ENCODE peak calls at places on chromosomes 7 and 10, in five cellular contexts. One of them, this sample, is unnamed.

GRCh38 chr7:111274882-111275281 is 184.0 kb downstream of the LRRN3 start:
- DNase-seq in HCT116: no peak
- DNase-seq in OCI-LY7: no peak
- DNase-seq in GM23338: no peak
- DNase-seq in PC-3: peak; percentile 3
- DNase-seq in this sample: peak; percentile 17

GRCh38 chr7:33762153-33762902 is 143.0 kb upstream of the BMPER start:
- DNase-seq in HCT116: no peak
- DNase-seq in OCI-LY7: no peak
- DNase-seq in GM23338: no peak
- DNase-seq in PC-3: no peak
- DNase-seq in this sample: no peak

GRCh38 chr7:127870231-127870907 is 160.9 kb downstream of the LRRC4 start:
- DNase-seq in HCT116: no peak
- DNase-seq in OCI-LY7: peak; percentile 48
- DNase-seq in GM23338: no peak
- DNase-seq in PC-3: no peak
- DNase-seq in this sample: no peak

GRCh38 chr10:110634527-110635209 is 9.5 kb upstream of the RBM20 start:
- DNase-seq in HCT116: no peak
- DNase-seq in OCI-LY7: no peak
- DNase-seq in GM23338: no peak
- DNase-seq in PC-3: peak; percentile 34
- DNase-seq in this sample: no peak

GRCh38 chr7:115782716-115783460 is 247.7 kb downstream of the TFEC start:
- DNase-seq in HCT116: no peak
- DNase-seq in OCI-LY7: no peak
- DNase-seq in GM23338: no peak
- DNase-seq in PC-3: no peak
- DNase-seq in this sample: peak; percentile 38

GRCh38 chr10:79348640-79348988 is 1.3 kb downstream of the PPIF start:
- DNase-seq in HCT116: no peak
- DNase-seq in OCI-LY7: no peak
- DNase-seq in GM23338: no peak
- DNase-seq in PC-3: no peak
- DNase-seq in this sample: peak; percentile 35

GRCh38 chr10:111077715-111078504 is 1.1 kb downstream of the ADRA2A start:
- DNase-seq in HCT116: no peak
- DNase-seq in OCI-LY7: no peak
- DNase-seq in GM23338: peak; percentile 47
- DNase-seq in PC-3: no peak
- DNase-seq in this sample: peak; percentile 62

GRCh38 chr10:63554666-63555065 is 33.5 kb downstream of the REEP3 start:
- DNase-seq in HCT116: peak; percentile 26
- DNase-seq in OCI-LY7: peak; percentile 12
- DNase-seq in GM23338: no peak
- DNase-seq in PC-3: peak; percentile 89
- DNase-seq in this sample: peak; percentile 85

GRCh38 chr7:130938661-130939060 is 204.7 kb upstream of the KLF14 start:
- DNase-seq in HCT116: no peak
- DNase-seq in OCI-LY7: no peak
- DNase-seq in GM23338: no peak
- DNase-seq in PC-3: no peak
- DNase-seq in this sample: peak; percentile 67

GRCh38 chr10:23433710-23434109 is 5.2 kb upstream of the OTUD1 start:
- DNase-seq in HCT116: no peak
- DNase-seq in OCI-LY7: no peak
- DNase-seq in GM23338: no peak
- DNase-seq in PC-3: no peak
- DNase-seq in this sample: no peak

GRCh38 chr10:95788830-95789229 is 32.9 kb downstream of the ENTPD1 start:
- DNase-seq in HCT116: no peak
- DNase-seq in OCI-LY7: no peak
- DNase-seq in GM23338: no peak
- DNase-seq in PC-3: no peak
- DNase-seq in this sample: peak; percentile 65

GRCh38 chr10:26741368-26741767 is 43.9 kb downstream of the PDSS1 start:
- DNase-seq in HCT116: no peak
- DNase-seq in OCI-LY7: peak; percentile 19
- DNase-seq in GM23338: no peak
- DNase-seq in PC-3: no peak
- DNase-seq in this sample: no peak

GRCh38 chr10:42801135-42801534 is 18.5 kb downstream of the BMS1 start:
- DNase-seq in HCT116: no peak
- DNase-seq in OCI-LY7: no peak
- DNase-seq in GM23338: no peak
- DNase-seq in PC-3: no peak
- DNase-seq in this sample: peak; percentile 58

GRCh38 chr7:20310963-20311742 is 19.5 kb upstream of the ITGB8 start:
- DNase-seq in HCT116: peak; percentile 38
- DNase-seq in OCI-LY7: peak; percentile 46
- DNase-seq in GM23338: peak; percentile 42
- DNase-seq in PC-3: peak; percentile 81
- DNase-seq in this sample: peak; percentile 66

GRCh38 chr10:3867454-3868273 is 82.7 kb upstream of the KLF6 start:
- DNase-seq in HCT116: no peak
- DNase-seq in OCI-LY7: no peak
- DNase-seq in GM23338: no peak
- DNase-seq in PC-3: peak; percentile 34
- DNase-seq in this sample: peak; percentile 26

GRCh38 chr10:28432210-28432676 is 100.7 kb upstream of the WAC start:
- DNase-seq in HCT116: peak; percentile 70
- DNase-seq in OCI-LY7: peak; percentile 54
- DNase-seq in GM23338: peak; percentile 90
- DNase-seq in PC-3: peak; percentile 64
- DNase-seq in this sample: peak; percentile 83

GRCh38 chr7:151795168-151795754 is 81.7 kb downstream of the PRKAG2 start:
- DNase-seq in HCT116: no peak
- DNase-seq in OCI-LY7: no peak
- DNase-seq in GM23338: no peak
- DNase-seq in PC-3: peak; percentile 34
- DNase-seq in this sample: no peak

GRCh38 chr10:51325649-51326048 is 251.4 kb downstream of the PRKG1 start:
- DNase-seq in HCT116: no peak
- DNase-seq in OCI-LY7: no peak
- DNase-seq in GM23338: peak; percentile 7
- DNase-seq in PC-3: no peak
- DNase-seq in this sample: no peak

GRCh38 chr10:124105594-124105993 is 12.2 kb upstream of the CHST15 start:
- DNase-seq in HCT116: no peak
- DNase-seq in OCI-LY7: peak; percentile 71
- DNase-seq in GM23338: no peak
- DNase-seq in PC-3: peak; percentile 33
- DNase-seq in this sample: no peak

GRCh38 chr7:146700015-146700560 is 583.5 kb downstream of the CNTNAP2 start:
- DNase-seq in HCT116: no peak
- DNase-seq in OCI-LY7: no peak
- DNase-seq in GM23338: no peak
- DNase-seq in PC-3: peak; percentile 60
- DNase-seq in this sample: no peak

GRCh38 chr7:105352018-105352612 is 36.6 kb downstream of the SRPK2 start:
- DNase-seq in HCT116: no peak
- DNase-seq in OCI-LY7: peak; percentile 72
- DNase-seq in GM23338: no peak
- DNase-seq in PC-3: peak; percentile 12
- DNase-seq in this sample: peak; percentile 93

GRCh38 chr10:24617771-24618396 is 105.8 kb downstream of the ARHGAP21 start:
- DNase-seq in HCT116: peak; percentile 45
- DNase-seq in OCI-LY7: peak; percentile 47
- DNase-seq in GM23338: peak; percentile 90
- DNase-seq in PC-3: peak; percentile 51
- DNase-seq in this sample: peak; percentile 69

GRCh38 chr10:124557167-124557566 is 95.5 kb downstream of the LHPP start:
- DNase-seq in HCT116: no peak
- DNase-seq in OCI-LY7: no peak
- DNase-seq in GM23338: no peak
- DNase-seq in PC-3: no peak
- DNase-seq in this sample: no peak

GRCh38 chr7:133539016-133539415 is 286.1 kb downstream of the EXOC4 start:
- DNase-seq in HCT116: no peak
- DNase-seq in OCI-LY7: no peak
- DNase-seq in GM23338: no peak
- DNase-seq in PC-3: no peak
- DNase-seq in this sample: peak; percentile 49

GRCh38 chr7:21370283-21370982 is 57.5 kb upstream of the SP4 start:
- DNase-seq in HCT116: no peak
- DNase-seq in OCI-LY7: no peak
- DNase-seq in GM23338: peak; percentile 28
- DNase-seq in PC-3: no peak
- DNase-seq in this sample: no peak

GRCh38 chr10:72228318-72228751 is 12.3 kb upstream of the ASCC1 start:
- DNase-seq in HCT116: no peak
- DNase-seq in OCI-LY7: no peak
- DNase-seq in GM23338: no peak
- DNase-seq in PC-3: no peak
- DNase-seq in this sample: no peak

GRCh38 chr7:17554341-17555015 is 256.0 kb downstream of the AHR start:
- DNase-seq in HCT116: no peak
- DNase-seq in OCI-LY7: no peak
- DNase-seq in GM23338: no peak
- DNase-seq in PC-3: no peak
- DNase-seq in this sample: no peak

GRCh38 chr7:96636979-96637378 is 72.7 kb downstream of the SEM1 start:
- DNase-seq in HCT116: no peak
- DNase-seq in OCI-LY7: no peak
- DNase-seq in GM23338: no peak
- DNase-seq in PC-3: no peak
- DNase-seq in this sample: no peak

GRCh38 chr7:34991938-34992840 is 45.1 kb downstream of the DPY19L1 start:
- DNase-seq in HCT116: peak; percentile 39
- DNase-seq in OCI-LY7: no peak
- DNase-seq in GM23338: no peak
- DNase-seq in PC-3: peak; percentile 75
- DNase-seq in this sample: peak; percentile 69

GRCh38 chr10:71211053-71211452 is 1.3 kb upstream of the UNC5B start:
- DNase-seq in HCT116: no peak
- DNase-seq in OCI-LY7: no peak
- DNase-seq in GM23338: no peak
- DNase-seq in PC-3: no peak
- DNase-seq in this sample: no peak

GRCh38 chr10:120156614-120157274 is 264.2 kb downstream of the SEC23IP start:
- DNase-seq in HCT116: no peak
- DNase-seq in OCI-LY7: no peak
- DNase-seq in GM23338: no peak
- DNase-seq in PC-3: no peak
- DNase-seq in this sample: no peak

GRCh38 chr7:46776790-46777189 is 805.1 kb downstream of the TNS3 start:
- DNase-seq in HCT116: no peak
- DNase-seq in OCI-LY7: peak; percentile 53
- DNase-seq in GM23338: peak; percentile 52
- DNase-seq in PC-3: peak; percentile 47
- DNase-seq in this sample: peak; percentile 46

DNA sequence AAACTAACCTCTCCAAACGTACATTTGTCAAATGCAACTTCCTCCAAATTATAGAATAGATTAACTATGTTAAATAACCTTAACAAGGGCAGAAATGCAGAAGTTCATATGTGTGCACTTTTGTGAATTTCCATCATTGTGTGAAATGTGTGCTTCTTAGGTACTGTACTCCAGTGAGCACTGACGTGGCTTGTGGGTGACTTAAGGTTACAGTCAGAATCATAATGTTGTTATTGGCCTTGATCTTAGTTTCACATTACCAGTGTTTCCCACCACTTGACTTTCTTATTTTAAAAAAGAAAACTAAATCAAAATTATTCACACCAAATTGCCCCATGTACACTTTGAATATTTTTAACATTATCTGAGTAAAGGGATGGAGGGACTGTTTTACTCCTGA is 155.1 kb upstream of the FZD8 start:
- DNase-seq in HCT116: no peak
- DNase-seq in OCI-LY7: no peak
- DNase-seq in GM23338: no peak
- DNase-seq in PC-3: no peak
- DNase-seq in this sample: peak; percentile 25
- TF ChIP-seq EZH2phosphoT487 in HCT116: no peak
- TF ChIP-seq EZH2phosphoT487 in OCI-LY7: no peak
- TF ChIP-seq EZH2phosphoT487 in GM23338: no peak
- TF ChIP-seq EZH2phosphoT487 in PC-3: no peak
- TF ChIP-seq EZH2phosphoT487 in this sample: no peak

GRCh38 chr7:55094122-55094690 is 75.4 kb downstream of the EGFR start:
- DNase-seq in HCT116: no peak
- DNase-seq in OCI-LY7: no peak
- DNase-seq in GM23338: no peak
- DNase-seq in PC-3: no peak
- DNase-seq in this sample: no peak
- H3K79me2 ChIP-seq in HCT116: peaks cover 82% of the 10 kb centered on the region
- H3K79me2 ChIP-seq in OCI-LY7: no peaks in the 10 kb centered on the region
- H3K79me2 ChIP-seq in GM23338: no peaks in the 10 kb centered on the region
- H3K79me2 ChIP-seq in PC-3: peaks cover 97% of the 10 kb centered on the region
- H3K79me2 ChIP-seq in this sample: peaks cover 100% of the 10 kb centered on the region

DNA sequence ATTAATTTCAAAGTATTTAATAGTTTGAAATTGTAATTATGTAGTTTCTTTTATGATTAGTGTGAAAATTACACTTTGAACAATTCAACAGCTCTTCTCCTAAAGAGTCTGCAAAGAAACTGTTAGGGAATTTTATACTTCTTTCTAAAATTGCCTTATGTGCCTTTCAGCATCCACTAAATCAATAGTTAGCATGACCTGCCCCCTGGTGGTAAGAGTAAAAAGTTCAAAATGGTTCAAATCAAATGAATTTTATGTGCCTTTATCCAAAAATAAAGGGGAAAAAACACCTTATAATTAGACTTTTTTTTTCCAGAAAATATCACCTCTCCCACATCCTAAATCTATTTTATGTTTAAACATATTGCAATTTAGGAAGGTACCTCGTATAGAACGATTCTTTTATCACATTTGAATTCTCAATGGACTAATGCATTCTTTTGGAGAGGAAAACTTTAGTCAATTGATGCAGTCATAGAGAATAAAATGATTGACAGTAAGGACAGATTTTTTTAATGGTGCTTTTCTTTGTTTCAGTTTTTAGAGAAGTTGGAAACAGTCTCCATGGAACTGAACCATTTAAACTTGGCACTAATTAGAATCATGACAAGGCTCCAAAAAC is 163.7 kb downstream of the SEMA3D start:
- DNase-seq in HCT116: peak; percentile 34
- DNase-seq in OCI-LY7: peak; percentile 41
- DNase-seq in GM23338: peak; percentile 72
- DNase-seq in PC-3: peak; percentile 69
- DNase-seq in this sample: peak; percentile 65
- TF ChIP-seq EZH2phosphoT487 in HCT116: no peak
- TF ChIP-seq EZH2phosphoT487 in OCI-LY7: no peak
- TF ChIP-seq EZH2phosphoT487 in GM23338: no peak
- TF ChIP-seq EZH2phosphoT487 in PC-3: no peak
- TF ChIP-seq EZH2phosphoT487 in this sample: no peak

GRCh38 chr10:16964571-16965241 is 147.5 kb upstream of the RSU1 start:
- DNase-seq in HCT116: no peak
- DNase-seq in OCI-LY7: no peak
- DNase-seq in GM23338: no peak
- DNase-seq in PC-3: no peak
- DNase-seq in this sample: no peak

GRCh38 chr10:16965242-16965620 is 148.0 kb upstream of the RSU1 start:
- DNase-seq in HCT116: no peak
- DNase-seq in OCI-LY7: no peak
- DNase-seq in GM23338: no peak
- DNase-seq in PC-3: no peak
- DNase-seq in this sample: no peak

GRCh38 chr10:16965740-16966447 is 148.7 kb upstream of the RSU1 start:
- DNase-seq in HCT116: peak; percentile 72
- DNase-seq in OCI-LY7: no peak
- DNase-seq in GM23338: peak; percentile 43
- DNase-seq in PC-3: peak; percentile 91
- DNase-seq in this sample: peak; percentile 92

GRCh38 chr10:16957038-16957437 is 139.8 kb upstream of the RSU1 start:
- DNase-seq in HCT116: no peak
- DNase-seq in OCI-LY7: no peak
- DNase-seq in GM23338: no peak
- DNase-seq in PC-3: no peak
- DNase-seq in this sample: no peak

GRCh38 chr10:16960573-16960972 is 143.3 kb upstream of the RSU1 start:
- DNase-seq in HCT116: no peak
- DNase-seq in OCI-LY7: no peak
- DNase-seq in GM23338: no peak
- DNase-seq in PC-3: no peak
- DNase-seq in this sample: no peak
- H3K79me2 ChIP-seq in HCT116: no peaks in the 10 kb centered on the region
- H3K79me2 ChIP-seq in OCI-LY7: no peaks in the 10 kb centered on the region
- H3K79me2 ChIP-seq in GM23338: no peaks in the 10 kb centered on the region
- H3K79me2 ChIP-seq in PC-3: no peaks in the 10 kb centered on the region
- H3K79me2 ChIP-seq in this sample: no peaks in the 10 kb centered on the region

This sample was measured in GM23248.